ENCODE peak calls at places on chromosomes 12 and 14, in nine cellular contexts. V is right cardiac atrium; O is AML-193; J is NCI-H1930; W is AG09309; R is lung; N is GM19239; X is activated CD4-positive, alpha-beta T cell treated with anti-CD3 and anti-CD28 coated beads for 24 hours; K is GM23338. M is an unnamed sample.
A peak's percentile ranks its signal among the peaks of the same experiment; 100 is the strongest.

GRCh38 chr12:47590771-47591368 is 115.0 kb downstream of the RPAP3 start:
- DNase-seq in K (no peak), R (no peak), X (no peak), V (peak; percentile 32), O (no peak), W (no peak), J (no peak), N (no peak), M (no peak)

GRCh38 chr12:30201301-30202160 is 417.8 kb upstream of the TMTC1 start:
- DNase-seq in N (no peak), J (no peak), X (no peak), O (no peak), K (peak; percentile 43), R (no peak), V (peak; percentile 23), W (no peak), M (peak; percentile 38)

GRCh38 chr14:22466520-22466919 is 122.5 kb downstream of the DAD1 start:
- DNase-seq in V (no peak), J (no peak), X (no peak), O (no peak), N (no peak), K (no peak), R (no peak), W (no peak), M (no peak)

GRCh38 chr14:78863143-78863542 is 693.0 kb downstream of the NRXN3 start:
- DNase-seq in V (no peak), O (peak; percentile 1), J (no peak), N (no peak), R (no peak), X (no peak), W (no peak), K (peak; percentile 65), M (peak; percentile 69)

GRCh38 chr12:50400104-50400637 is 514 bp upstream of the LARP4 start:
- DNase-seq in W (no peak), R (no peak), J (no peak), X (no peak), V (no peak), K (no peak), N (no peak), O (peak; percentile 26), M (no peak)

GRCh38 chr12:76138656-76139055 is 54.2 kb upstream of the NAP1L1 start:
- DNase-seq in N (no peak), R (no peak), O (no peak), V (no peak), K (no peak), X (no peak), W (no peak), J (no peak), M (no peak)

GRCh38 chr12:76144253-76144564 is 59.7 kb upstream of the NAP1L1 start:
- DNase-seq in K (no peak), X (no peak), O (no peak), N (no peak), R (no peak), V (no peak), J (no peak), W (no peak), M (no peak)

GRCh38 chr14:57275023-57275664 is 6.4 kb downstream of the AP5M1 start:
- DNase-seq in X (no peak), J (no peak), W (no peak), N (no peak), R (no peak), V (no peak), K (no peak), O (no peak), M (no peak)

GRCh38 chr14:70905316-70905715 is 1.9 kb upstream of the PCNX1 start:
- DNase-seq in K (no peak), V (peak; percentile 84), J (no peak), N (no peak), R (no peak), X (no peak), W (peak; percentile 90), O (no peak), M (no peak)

GRCh38 chr12:570237-570925 is 92.9 kb downstream of the NINJ2 start:
- DNase-seq in R (peak; percentile 77), O (no peak), V (peak; percentile 90), W (no peak), X (no peak), N (no peak), K (peak; percentile 86), J (no peak), M (peak; percentile 89)

GRCh38 chr14:35534130-35534883 is at the start of gene INSM2:
- DNase-seq in K (peak; percentile 18), V (peak; percentile 10), X (no peak), J (peak; percentile 88), R (no peak), N (peak; percentile 8), O (no peak), W (no peak), M (peak; percentile 2)

GRCh38 chr12:123134755-123135282 is 16.1 kb downstream of the PITPNM2 start:
- DNase-seq in X (no peak), K (no peak), V (no peak), J (no peak), W (no peak), R (no peak), O (no peak), N (no peak), M (no peak)

M was measured in mesendoderm.